ENCODE peak calls at places on chromosomes 6 and 20, in seven cellular contexts. One of them, this sample, is unnamed.
A peak's percentile ranks its signal among the peaks of the same experiment; 100 is the strongest.

GRCh38 chr20:50251992-50252491 is 61.4 kb downstream of the CEBPB start:
- DNase-seq in K562: no peak
- DNase-seq in HCT116: no peak
- DNase-seq in SK-N-SH: no peak
- DNase-seq in GM12878: no peak
- DNase-seq in H1: no peak
- DNase-seq in HepG2: no peak
- DNase-seq in this sample: no peak

GRCh38 chr20:58577139-58577806 is 62.1 kb upstream of the APCDD1L start:
- DNase-seq in K562: no peak
- DNase-seq in HCT116: no peak
- DNase-seq in SK-N-SH: no peak
- DNase-seq in GM12878: no peak
- DNase-seq in H1: no peak
- DNase-seq in HepG2: no peak
- DNase-seq in this sample: no peak

GRCh38 chr6:44116643-44117382 is 10.4 kb downstream of the MRPL14 start:
- DNase-seq in K562: no peak
- DNase-seq in HCT116: no peak
- DNase-seq in SK-N-SH: no peak
- DNase-seq in GM12878: no peak
- DNase-seq in H1: no peak
- DNase-seq in HepG2: no peak
- DNase-seq in this sample: no peak

GRCh38 chr20:47126374-47126705 is 230.2 kb downstream of the ZMYND8 start:
- DNase-seq in K562: no peak
- DNase-seq in HCT116: no peak
- DNase-seq in SK-N-SH: no peak
- DNase-seq in GM12878: no peak
- DNase-seq in H1: no peak
- DNase-seq in HepG2: no peak
- DNase-seq in this sample: no peak

GRCh38 chr20:37185681-37186080 is 6.3 kb upstream of the MROH8 start:
- DNase-seq in K562: no peak
- DNase-seq in HCT116: no peak
- DNase-seq in SK-N-SH: no peak
- DNase-seq in GM12878: no peak
- DNase-seq in H1: no peak
- DNase-seq in HepG2: no peak
- DNase-seq in this sample: peak; percentile 15

GRCh38 chr6:66964216-66964615 is 1257.2 kb upstream of the EYS start:
- DNase-seq in K562: no peak
- DNase-seq in HCT116: no peak
- DNase-seq in SK-N-SH: no peak
- DNase-seq in GM12878: no peak
- DNase-seq in H1: no peak
- DNase-seq in HepG2: no peak
- DNase-seq in this sample: no peak

GRCh38 chr20:56328861-56329260 is 29.9 kb upstream of the FAM210B start:
- DNase-seq in K562: no peak
- DNase-seq in HCT116: no peak
- DNase-seq in SK-N-SH: no peak
- DNase-seq in GM12878: no peak
- DNase-seq in H1: no peak
- DNase-seq in HepG2: peak; percentile 25
- DNase-seq in this sample: peak; percentile 44

GRCh38 chr20:53708129-53708968 is 114.7 kb upstream of the ZNF217 start:
- DNase-seq in K562: no peak
- DNase-seq in HCT116: no peak
- DNase-seq in SK-N-SH: no peak
- DNase-seq in GM12878: peak; percentile 94
- DNase-seq in H1: no peak
- DNase-seq in HepG2: no peak
- DNase-seq in this sample: no peak

GRCh38 chr20:55632592-55632991 is 372.7 kb downstream of the CBLN4 start:
- DNase-seq in K562: no peak
- DNase-seq in HCT116: no peak
- DNase-seq in SK-N-SH: no peak
- DNase-seq in GM12878: no peak
- DNase-seq in H1: peak; percentile 27
- DNase-seq in HepG2: no peak
- DNase-seq in this sample: no peak

GRCh38 chr6:159438106-159438505 is 254.9 kb downstream of the SOD2 start:
- DNase-seq in K562: no peak
- DNase-seq in HCT116: no peak
- DNase-seq in SK-N-SH: no peak
- DNase-seq in GM12878: no peak
- DNase-seq in H1: no peak
- DNase-seq in HepG2: no peak
- DNase-seq in this sample: no peak

GRCh38 chr6:42958125-42958524 is 2.4 kb upstream of the GNMT start:
- DNase-seq in K562: no peak
- DNase-seq in HCT116: no peak
- DNase-seq in SK-N-SH: no peak
- DNase-seq in GM12878: no peak
- DNase-seq in H1: no peak
- DNase-seq in HepG2: no peak
- DNase-seq in this sample: peak; percentile 53

GRCh38 chr6:46504242-46504641 is 13.0 kb upstream of the RCAN2 start:
- DNase-seq in K562: no peak
- DNase-seq in HCT116: no peak
- DNase-seq in SK-N-SH: no peak
- DNase-seq in GM12878: no peak
- DNase-seq in H1: no peak
- DNase-seq in HepG2: no peak
- DNase-seq in this sample: no peak

GRCh38 chr6:162181741-162182401 is 545.7 kb downstream of the PRKN start:
- DNase-seq in K562: no peak
- DNase-seq in HCT116: no peak
- DNase-seq in SK-N-SH: no peak
- DNase-seq in GM12878: no peak
- DNase-seq in H1: no peak
- DNase-seq in HepG2: no peak
- DNase-seq in this sample: no peak

GRCh38 chr20:19903168-19903676 is 113.9 kb upstream of the NAA20 start:
- DNase-seq in K562: no peak
- DNase-seq in HCT116: no peak
- DNase-seq in SK-N-SH: no peak
- DNase-seq in GM12878: no peak
- DNase-seq in H1: no peak
- DNase-seq in HepG2: peak; percentile 86
- DNase-seq in this sample: peak; percentile 84

GRCh38 chr6:20333870-20334269 is 67.8 kb upstream of the E2F3 start:
- DNase-seq in K562: no peak
- DNase-seq in HCT116: no peak
- DNase-seq in SK-N-SH: no peak
- DNase-seq in GM12878: no peak
- DNase-seq in H1: no peak
- DNase-seq in HepG2: no peak
- DNase-seq in this sample: no peak

GRCh38 chr6:120378582-120379220 is 955.6 kb downstream of the TBC1D32 start:
- DNase-seq in K562: peak; percentile 12
- DNase-seq in HCT116: peak; percentile 70
- DNase-seq in SK-N-SH: peak; percentile 28
- DNase-seq in GM12878: no peak
- DNase-seq in H1: no peak
- DNase-seq in HepG2: peak; percentile 72
- DNase-seq in this sample: peak; percentile 79

DNA sequence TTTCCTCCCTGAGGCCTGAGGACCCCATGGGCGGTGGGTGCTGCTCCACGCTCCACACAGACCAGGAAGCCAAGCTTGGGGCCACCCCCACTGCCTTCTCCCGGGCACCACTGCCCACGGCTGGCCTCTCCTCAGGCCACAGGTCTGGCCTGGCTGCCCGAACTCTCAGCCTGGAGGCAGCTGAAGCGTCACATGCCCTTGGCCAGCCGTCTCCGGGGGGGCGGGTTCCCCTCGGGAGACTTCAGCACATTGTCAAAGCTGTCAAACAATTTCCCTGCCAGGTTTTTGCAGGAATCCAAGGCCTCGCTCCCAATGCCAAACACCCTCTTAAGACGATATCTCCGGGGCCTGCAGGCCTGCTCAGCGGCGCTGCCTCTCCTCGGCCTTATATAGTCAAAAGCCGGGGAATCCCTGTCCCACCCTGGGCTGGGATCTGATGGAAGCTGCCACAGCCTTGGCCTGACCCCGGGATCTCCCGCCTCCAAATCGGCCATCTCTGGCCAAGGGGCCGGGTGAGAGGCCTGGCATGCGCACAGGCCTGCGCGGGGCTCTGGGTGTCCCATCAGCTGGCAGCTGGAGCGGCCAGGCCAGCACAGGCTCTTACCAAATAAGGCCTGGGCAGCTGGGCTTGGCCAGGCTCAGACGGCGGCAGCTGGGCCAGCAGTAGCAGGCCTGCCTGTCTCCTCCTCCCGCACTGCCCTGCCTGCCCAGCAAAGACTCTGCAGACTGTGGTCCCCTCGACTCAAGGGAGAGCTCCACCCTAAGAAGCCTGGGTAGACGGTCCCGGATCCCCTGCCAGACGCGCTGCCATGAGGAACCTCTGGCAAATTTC is 49.7 kb downstream of the RBM38 start:
- DNase-seq in K562: no peak
- DNase-seq in HCT116: no peak
- DNase-seq in SK-N-SH: peak; percentile 88
- DNase-seq in GM12878: no peak
- DNase-seq in H1: no peak
- DNase-seq in HepG2: no peak
- DNase-seq in this sample: no peak
- TF ChIP-seq JUND in K562: no peak
- TF ChIP-seq JUND in HCT116: no peak
- TF ChIP-seq JUND in SK-N-SH: no peak
- TF ChIP-seq JUND in GM12878: no peak
- TF ChIP-seq JUND in H1: no peak
- TF ChIP-seq JUND in HepG2: no peak
- TF ChIP-seq JUND in this sample: no peak

GRCh38 chr6:113860165-113860955 is 3.2 kb downstream of the MARCKS start:
- DNase-seq in K562: no peak
- DNase-seq in HCT116: no peak
- DNase-seq in SK-N-SH: peak; percentile 65
- DNase-seq in GM12878: no peak
- DNase-seq in H1: no peak
- DNase-seq in HepG2: peak; percentile 42
- DNase-seq in this sample: no peak

GRCh38 chr6:113857565-113858066 is 471 bp downstream of the MARCKS start:
- DNase-seq in K562: no peak
- DNase-seq in HCT116: no peak
- DNase-seq in SK-N-SH: peak; percentile 60
- DNase-seq in GM12878: no peak
- DNase-seq in H1: no peak
- DNase-seq in HepG2: no peak
- DNase-seq in this sample: no peak

GRCh38 chr6:113858067-113858604 is 991 bp downstream of the MARCKS start:
- DNase-seq in K562: no peak
- DNase-seq in HCT116: no peak
- DNase-seq in SK-N-SH: peak; percentile 65
- DNase-seq in GM12878: no peak
- DNase-seq in H1: no peak
- DNase-seq in HepG2: no peak
- DNase-seq in this sample: no peak

GRCh38 chr6:113858605-113859348 is 1.6 kb downstream of the MARCKS start:
- DNase-seq in K562: peak; percentile 91
- DNase-seq in HCT116: peak; percentile 77
- DNase-seq in SK-N-SH: peak; percentile 95
- DNase-seq in GM12878: peak; percentile 87
- DNase-seq in H1: peak; percentile 89
- DNase-seq in HepG2: peak; percentile 89
- DNase-seq in this sample: peak; percentile 88

GRCh38 chr6:113859349-113860164 is 2.4 kb downstream of the MARCKS start:
- DNase-seq in K562: no peak
- DNase-seq in HCT116: no peak
- DNase-seq in SK-N-SH: peak; percentile 70
- DNase-seq in GM12878: no peak
- DNase-seq in H1: no peak
- DNase-seq in HepG2: no peak
- DNase-seq in this sample: peak; percentile 48
- TF ChIP-seq JUND in K562: no peak
- TF ChIP-seq JUND in HCT116: no peak
- TF ChIP-seq JUND in SK-N-SH: no peak
- TF ChIP-seq JUND in GM12878: no peak
- TF ChIP-seq JUND in H1: no peak
- TF ChIP-seq JUND in HepG2: no peak
- TF ChIP-seq JUND in this sample: no peak

DNA sequence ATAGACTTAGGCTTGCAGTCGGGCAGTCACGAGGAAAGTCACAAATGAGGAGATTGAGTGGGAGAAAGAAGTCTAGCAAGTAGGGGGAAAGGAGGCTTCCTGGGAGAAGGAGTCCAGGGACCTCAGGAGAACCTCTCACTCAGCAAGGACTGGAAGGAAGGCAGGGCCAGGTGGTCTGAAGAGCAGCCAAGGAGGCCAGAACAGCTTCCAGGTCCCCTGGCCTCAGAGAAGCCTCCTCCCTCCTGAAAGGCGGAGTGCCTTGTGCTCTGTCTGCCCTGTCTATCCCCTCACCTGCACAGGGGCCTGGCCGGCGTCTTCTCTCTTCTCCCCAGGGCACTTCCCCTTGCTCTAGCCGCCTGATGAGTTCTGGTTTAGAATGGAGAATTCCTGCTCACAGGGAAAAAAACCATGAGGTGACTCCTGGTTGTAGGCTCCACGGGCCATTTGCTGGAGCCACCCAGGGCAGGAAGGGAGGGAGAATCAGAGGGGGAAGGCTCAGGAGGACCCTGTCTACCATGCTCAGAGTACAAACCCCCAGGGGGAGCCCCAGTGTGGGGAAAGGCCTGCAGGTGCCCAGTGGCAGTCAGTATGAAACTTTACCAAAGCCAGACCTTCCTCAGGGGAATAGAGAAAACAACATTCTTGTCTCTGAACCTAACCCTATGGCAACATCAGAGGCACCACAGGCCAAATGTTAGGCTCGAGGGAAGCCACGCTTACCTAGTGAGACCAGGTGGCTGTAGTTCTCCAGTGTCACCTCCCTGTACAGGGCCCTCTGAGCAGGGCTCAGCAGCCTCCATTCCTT is 11.2 kb downstream of the ZNF337 start:
- DNase-seq in K562: no peak
- DNase-seq in HCT116: no peak
- DNase-seq in SK-N-SH: no peak
- DNase-seq in GM12878: peak; percentile 11
- DNase-seq in H1: no peak
- DNase-seq in HepG2: no peak
- DNase-seq in this sample: peak; percentile 15
- TF ChIP-seq JUND in K562: no peak
- TF ChIP-seq JUND in HCT116: no peak
- TF ChIP-seq JUND in SK-N-SH: no peak
- TF ChIP-seq JUND in GM12878: no peak
- TF ChIP-seq JUND in H1: no peak
- TF ChIP-seq JUND in HepG2: no peak
- TF ChIP-seq JUND in this sample: no peak

DNA sequence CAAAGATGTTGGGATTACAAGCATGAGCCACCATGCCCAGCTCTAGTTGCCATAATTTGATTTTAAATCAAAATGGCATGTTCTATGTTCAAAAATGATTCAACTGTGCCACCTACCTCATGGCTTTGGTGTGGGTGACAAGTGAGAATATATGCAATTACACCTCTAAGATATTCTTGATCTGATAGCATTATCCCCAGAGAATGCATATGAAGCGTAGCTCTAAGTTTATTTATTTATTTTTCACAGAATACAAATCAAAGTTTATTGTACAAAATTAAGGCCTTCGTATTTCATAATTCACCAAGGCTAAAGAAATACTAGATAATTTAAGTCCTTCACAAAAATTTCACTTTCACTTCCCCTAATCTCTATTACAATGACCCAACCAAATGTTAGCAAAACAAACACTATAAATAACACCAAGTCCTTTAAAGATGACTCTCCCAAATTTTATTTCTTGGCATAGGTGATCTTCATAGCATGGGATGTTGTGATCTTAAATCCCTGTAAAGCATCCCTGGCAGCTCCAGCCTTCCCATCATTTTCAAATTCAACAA is 205.9 kb upstream of the TAB2 start:
- DNase-seq in K562: no peak
- DNase-seq in HCT116: no peak
- DNase-seq in SK-N-SH: no peak
- DNase-seq in GM12878: no peak
- DNase-seq in H1: no peak
- DNase-seq in HepG2: no peak
- DNase-seq in this sample: no peak
- TF ChIP-seq JUND in K562: no peak
- TF ChIP-seq JUND in HCT116: no peak
- TF ChIP-seq JUND in SK-N-SH: no peak
- TF ChIP-seq JUND in GM12878: no peak
- TF ChIP-seq JUND in H1: no peak
- TF ChIP-seq JUND in HepG2: no peak
- TF ChIP-seq JUND in this sample: no peak

This sample was measured in T47D.